ENCODE peak calls at places on chromosomes 4 and X, in seven cellular contexts. L is CD4-positive, alpha-beta T cell; D is breast epithelium; E is ascending aorta; X is K562; J is AG04450; A is Peyer's patch. O is an unnamed sample.

GRCh38 chr4:3202836-3203820 is 45.8 kb upstream of the MSANTD1 start:
- DNase-seq in L (peak; percentile 13), D (no peak), E (no peak), X (no peak), J (no peak), A (no peak), O (peak; percentile 23)

GRCh38 chr4:146381263-146381872 is 140.4 kb downstream of the SLC10A7 start:
- DNase-seq in L (no peak), D (no peak), E (no peak), X (no peak), J (no peak), A (no peak), O (no peak)

GRCh38 chrX:7218321-7219152 is 70.6 kb upstream of the PUDP start:
- DNase-seq in L (no peak), D (no peak), E (no peak), X (no peak), J (no peak), A (no peak), O (no peak)

GRCh38 chr4:7756561-7757355 is 182.9 kb downstream of the AFAP1 start:
- DNase-seq in L (no peak), D (no peak), E (no peak), X (no peak), J (no peak), A (no peak), O (no peak)

GRCh38 chrX:42797646-42798045 is 19.7 kb upstream of the PPP1R2C start:
- DNase-seq in L (no peak), D (no peak), E (no peak), X (no peak), J (no peak), A (no peak), O (no peak)

GRCh38 chr4:32396504-32396903 is 1676.3 kb downstream of the PCDH7 start:
- DNase-seq in L (no peak), D (no peak), E (no peak), X (no peak), J (no peak), A (no peak), O (no peak)

GRCh38 chr4:178340468-178340867 is 898.2 kb upstream of the AGA start:
- DNase-seq in L (no peak), D (no peak), E (no peak), X (no peak), J (no peak), A (no peak), O (no peak)

GRCh38 chr4:148054275-148054674 is 322.4 kb downstream of the ARHGAP10 start:
- DNase-seq in L (no peak), D (no peak), E (no peak), X (no peak), J (no peak), A (no peak), O (no peak)

DNA sequence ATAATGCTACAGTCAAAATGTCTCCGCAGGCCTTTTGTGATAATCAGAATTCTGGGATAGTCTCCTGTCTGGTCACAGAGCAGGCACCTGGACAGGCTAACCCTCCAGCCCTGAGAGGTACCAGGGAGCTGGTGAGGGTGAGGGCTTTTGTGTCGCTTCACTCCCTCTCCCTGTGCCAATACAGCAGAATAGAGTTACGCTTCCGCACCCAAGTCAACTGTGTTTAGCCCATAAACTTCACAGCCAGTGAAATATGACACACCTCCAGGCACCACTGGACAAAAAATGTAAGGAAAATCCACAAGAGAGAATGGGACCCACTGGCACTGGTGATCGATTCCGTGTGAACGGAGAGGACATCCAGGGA is 1.3 kb downstream of the GAK start:
- DNase-seq in L (no peak), D (no peak), E (no peak), X (no peak), J (no peak), A (peak; percentile 46), O (no peak)
- H3K27ac ChIP-seq in L (peak overlapping the region; percentile 75), D (peak overlapping the region; percentile 89), E (no peak overlapping the region), X (peak overlapping the region; percentile 93), J (peak overlapping the region; percentile 52), A (peak overlapping the region; percentile 98), O (peak overlapping the region; percentile 92)

GRCh38 chr4:1364748-1365147 is 17.7 kb downstream of the UVSSA start:
- DNase-seq in L (no peak), D (no peak), E (no peak), X (no peak), J (no peak), A (no peak), O (no peak)
- H3K27ac ChIP-seq in L (no peak overlapping the region), D (peak overlapping the region; percentile 57), E (no peak overlapping the region), X (no peak overlapping the region), J (no peak overlapping the region), A (no peak overlapping the region), O (no peak overlapping the region)

DNA sequence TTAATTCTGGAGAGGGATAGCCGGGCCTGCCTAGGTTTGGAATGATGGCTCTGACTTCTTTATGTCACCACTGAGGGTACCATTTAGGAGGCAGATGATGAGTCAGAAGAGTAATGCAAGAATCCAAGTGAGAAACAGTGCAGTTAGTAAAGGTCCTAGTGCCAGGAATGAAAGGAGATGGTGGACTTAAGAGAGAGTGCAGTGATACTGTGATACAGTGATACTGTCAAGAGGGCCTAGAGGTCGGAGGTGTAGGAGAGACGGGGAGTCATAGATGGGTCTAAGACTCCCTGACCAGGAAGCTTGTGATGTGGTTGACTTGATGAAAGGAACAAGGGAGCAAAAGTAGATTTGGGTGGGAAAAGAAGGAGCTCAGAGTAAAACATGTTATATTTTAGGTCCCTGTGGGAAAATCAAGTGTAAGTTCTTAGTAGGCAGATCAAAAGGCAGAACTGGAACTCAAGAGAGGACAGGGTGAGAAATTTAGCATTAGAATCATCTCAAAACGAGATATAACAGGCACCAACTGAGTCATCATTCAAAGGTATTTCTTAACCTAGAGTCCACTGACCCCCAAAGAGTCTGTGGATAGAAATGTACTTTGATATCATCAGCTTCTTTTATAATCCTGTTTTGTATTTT is 85.0 kb downstream of the NFKB1 start:
- DNase-seq in L (no peak), D (no peak), E (no peak), X (no peak), J (no peak), A (no peak), O (no peak)
- H3K27ac ChIP-seq in L (no peak overlapping the region), D (no peak overlapping the region), E (no peak overlapping the region), X (no peak overlapping the region), J (no peak overlapping the region), A (no peak overlapping the region), O (no peak overlapping the region)

GRCh38 chrX:107000013-107000515 is at the start of gene MORC4:
- DNase-seq in L (peak; percentile 52), D (peak; percentile 64), E (peak; percentile 43), X (peak; percentile 3), J (peak; percentile 27), A (peak; percentile 90), O (peak; percentile 13)

GRCh38 chrX:106997611-106998010 is 2.4 kb downstream of the MORC4 start:
- DNase-seq in L (no peak), D (no peak), E (no peak), X (no peak), J (no peak), A (no peak), O (no peak)

GRCh38 chrX:106995678-106996077 is 4.3 kb downstream of the MORC4 start:
- DNase-seq in L (no peak), D (no peak), E (no peak), X (no peak), J (no peak), A (no peak), O (no peak)

GRCh38 chrX:106999002-106999975 is 723 bp downstream of the MORC4 start:
- DNase-seq in L (peak; percentile 35), D (no peak), E (no peak), X (peak; percentile 3), J (no peak), A (peak; percentile 77), O (peak; percentile 7)
- H3K27ac ChIP-seq in L (no peak overlapping the region), D (peak overlapping the region; percentile 62), E (peak overlapping the region; percentile 75), X (no peak overlapping the region), J (peak overlapping the region; percentile 52), A (peak overlapping the region; percentile 43), O (peak overlapping the region; percentile 35)

GRCh38 chrX:16868920-16869319 is 1.2 kb downstream of the RBBP7 start:
- DNase-seq in L (no peak), D (no peak), E (no peak), X (no peak), J (no peak), A (no peak), O (no peak)

GRCh38 chrX:16870095-16870860 is at the start of gene RBBP7:
- DNase-seq in L (peak; percentile 83), D (peak; percentile 84), E (peak; percentile 70), X (peak; percentile 94), J (peak; percentile 72), A (peak; percentile 96), O (peak; percentile 87)

GRCh38 chrX:16870861-16871584 is 861 bp upstream of the RBBP7 start:
- DNase-seq in L (peak; percentile 18), D (no peak), E (no peak), X (no peak), J (no peak), A (peak; percentile 64), O (peak; percentile 56)

GRCh38 chrX:16869393-16870094 is 618 bp downstream of the RBBP7 start:
- DNase-seq in L (peak; percentile 30), D (no peak), E (no peak), X (peak; percentile 52), J (no peak), A (peak; percentile 62), O (peak; percentile 24)

GRCh38 chrX:16867947-16868346 is 2.2 kb downstream of the RBBP7 start:
- DNase-seq in L (no peak), D (no peak), E (no peak), X (no peak), J (no peak), A (no peak), O (no peak)
- H3K27ac ChIP-seq in L (no peak overlapping the region), D (no peak overlapping the region), E (no peak overlapping the region), X (no peak overlapping the region), J (no peak overlapping the region), A (no peak overlapping the region), O (no peak overlapping the region)

O was measured in CD8-positive, alpha-beta T cell.